ENCODE peak calls at places on chromosome 15, in eight cellular contexts. One of them, this sample, is unnamed.

GRCh38 chr15:28114721-28115622 is 15.9 kb upstream of the OCA2 start:
- DNase-seq in brain microvascular endothelial cell: peak; percentile 40
- DNase-seq in nucleus accumbens: no peak
- DNase-seq in GDM1: no peak
- DNase-seq in memory B cell: no peak
- DNase-seq in DMS 273 treated with DMSO at 0.1 percent for 48 hours: no peak
- DNase-seq in GM18507: no peak
- DNase-seq in activated CD4-positive, alpha-beta T cell treated with anti-CD3 and anti-CD28 coated beads for 48 hours: no peak
- DNase-seq in this sample: no peak

GRCh38 chr15:63888146-63888545 is 54.4 kb upstream of the HERC1 start:
- DNase-seq in DMS 273 treated with DMSO at 0.1 percent for 48 hours: no peak
- DNase-seq in GM18507: no peak
- DNase-seq in brain microvascular endothelial cell: no peak
- DNase-seq in nucleus accumbens: peak; percentile 53
- DNase-seq in activated CD4-positive, alpha-beta T cell treated with anti-CD3 and anti-CD28 coated beads for 48 hours: no peak
- DNase-seq in memory B cell: no peak
- DNase-seq in GDM1: no peak
- DNase-seq in this sample: no peak

GRCh38 chr15:98420837-98421236 is 227.5 kb upstream of the IGF1R start:
- DNase-seq in GDM1: no peak
- DNase-seq in DMS 273 treated with DMSO at 0.1 percent for 48 hours: no peak
- DNase-seq in brain microvascular endothelial cell: no peak
- DNase-seq in activated CD4-positive, alpha-beta T cell treated with anti-CD3 and anti-CD28 coated beads for 48 hours: no peak
- DNase-seq in memory B cell: no peak
- DNase-seq in nucleus accumbens: no peak
- DNase-seq in GM18507: no peak
- DNase-seq in this sample: no peak

GRCh38 chr15:40764766-40765136 is 883 bp downstream of the GCHFR start:
- DNase-seq in nucleus accumbens: no peak
- DNase-seq in memory B cell: no peak
- DNase-seq in activated CD4-positive, alpha-beta T cell treated with anti-CD3 and anti-CD28 coated beads for 48 hours: no peak
- DNase-seq in brain microvascular endothelial cell: no peak
- DNase-seq in DMS 273 treated with DMSO at 0.1 percent for 48 hours: no peak
- DNase-seq in GM18507: no peak
- DNase-seq in GDM1: no peak
- DNase-seq in this sample: no peak

GRCh38 chr15:43922021-43922420 is 95.2 kb downstream of the WDR76 start:
- DNase-seq in brain microvascular endothelial cell: peak; percentile 20
- DNase-seq in GDM1: no peak
- DNase-seq in memory B cell: no peak
- DNase-seq in activated CD4-positive, alpha-beta T cell treated with anti-CD3 and anti-CD28 coated beads for 48 hours: no peak
- DNase-seq in DMS 273 treated with DMSO at 0.1 percent for 48 hours: no peak
- DNase-seq in nucleus accumbens: no peak
- DNase-seq in GM18507: no peak
- DNase-seq in this sample: no peak

GRCh38 chr15:66515901-66516322 is 10.8 kb downstream of the ZWILCH start:
- DNase-seq in DMS 273 treated with DMSO at 0.1 percent for 48 hours: no peak
- DNase-seq in brain microvascular endothelial cell: no peak
- DNase-seq in activated CD4-positive, alpha-beta T cell treated with anti-CD3 and anti-CD28 coated beads for 48 hours: no peak
- DNase-seq in GM18507: no peak
- DNase-seq in nucleus accumbens: no peak
- DNase-seq in memory B cell: no peak
- DNase-seq in GDM1: no peak
- DNase-seq in this sample: no peak

GRCh38 chr15:56758770-56759449 is 25.6 kb upstream of the ZNF280D start:
- DNase-seq in GM18507: no peak
- DNase-seq in GDM1: no peak
- DNase-seq in DMS 273 treated with DMSO at 0.1 percent for 48 hours: no peak
- DNase-seq in memory B cell: no peak
- DNase-seq in brain microvascular endothelial cell: peak; percentile 69
- DNase-seq in nucleus accumbens: no peak
- DNase-seq in activated CD4-positive, alpha-beta T cell treated with anti-CD3 and anti-CD28 coated beads for 48 hours: no peak
- DNase-seq in this sample: no peak

GRCh38 chr15:82810061-82810862 is 834 bp downstream of the WHAMM start:
- DNase-seq in memory B cell: peak; percentile 32
- DNase-seq in GM18507: no peak
- DNase-seq in GDM1: peak; percentile 23
- DNase-seq in brain microvascular endothelial cell: no peak
- DNase-seq in nucleus accumbens: no peak
- DNase-seq in activated CD4-positive, alpha-beta T cell treated with anti-CD3 and anti-CD28 coated beads for 48 hours: peak; percentile 41
- DNase-seq in DMS 273 treated with DMSO at 0.1 percent for 48 hours: no peak
- DNase-seq in this sample: peak; percentile 41

GRCh38 chr15:84982301-84982920 is 755 bp downstream of the PDE8A start:
- DNase-seq in GM18507: no peak
- DNase-seq in memory B cell: peak; percentile 48
- DNase-seq in activated CD4-positive, alpha-beta T cell treated with anti-CD3 and anti-CD28 coated beads for 48 hours: peak; percentile 69
- DNase-seq in brain microvascular endothelial cell: no peak
- DNase-seq in GDM1: no peak
- DNase-seq in nucleus accumbens: no peak
- DNase-seq in DMS 273 treated with DMSO at 0.1 percent for 48 hours: no peak
- DNase-seq in this sample: no peak

GRCh38 chr15:63047792-63048114 is 5.2 kb downstream of the TPM1 start:
- DNase-seq in GDM1: no peak
- DNase-seq in GM18507: no peak
- DNase-seq in nucleus accumbens: no peak
- DNase-seq in activated CD4-positive, alpha-beta T cell treated with anti-CD3 and anti-CD28 coated beads for 48 hours: no peak
- DNase-seq in DMS 273 treated with DMSO at 0.1 percent for 48 hours: no peak
- DNase-seq in memory B cell: no peak
- DNase-seq in brain microvascular endothelial cell: no peak
- DNase-seq in this sample: no peak

GRCh38 chr15:81411056-81411455 is 37.0 kb upstream of the TMC3 start:
- DNase-seq in memory B cell: no peak
- DNase-seq in GDM1: no peak
- DNase-seq in DMS 273 treated with DMSO at 0.1 percent for 48 hours: no peak
- DNase-seq in activated CD4-positive, alpha-beta T cell treated with anti-CD3 and anti-CD28 coated beads for 48 hours: no peak
- DNase-seq in nucleus accumbens: no peak
- DNase-seq in brain microvascular endothelial cell: no peak
- DNase-seq in GM18507: no peak
- DNase-seq in this sample: no peak

GRCh38 chr15:89333011-89333860 is 1.4 kb downstream of the POLG start:
- DNase-seq in memory B cell: no peak
- DNase-seq in GM18507: no peak
- DNase-seq in activated CD4-positive, alpha-beta T cell treated with anti-CD3 and anti-CD28 coated beads for 48 hours: no peak
- DNase-seq in DMS 273 treated with DMSO at 0.1 percent for 48 hours: no peak
- DNase-seq in GDM1: no peak
- DNase-seq in brain microvascular endothelial cell: no peak
- DNase-seq in nucleus accumbens: no peak
- DNase-seq in this sample: no peak

GRCh38 chr15:86650084-86650483 is 570.4 kb downstream of the AGBL1 start:
- DNase-seq in activated CD4-positive, alpha-beta T cell treated with anti-CD3 and anti-CD28 coated beads for 48 hours: peak; percentile 47
- DNase-seq in brain microvascular endothelial cell: no peak
- DNase-seq in memory B cell: no peak
- DNase-seq in DMS 273 treated with DMSO at 0.1 percent for 48 hours: no peak
- DNase-seq in nucleus accumbens: no peak
- DNase-seq in GDM1: no peak
- DNase-seq in GM18507: no peak
- DNase-seq in this sample: no peak

GRCh38 chr15:101000271-101000681 is 81.1 kb downstream of the LRRK1 start:
- DNase-seq in activated CD4-positive, alpha-beta T cell treated with anti-CD3 and anti-CD28 coated beads for 48 hours: no peak
- DNase-seq in memory B cell: no peak
- DNase-seq in brain microvascular endothelial cell: peak; percentile 48
- DNase-seq in GDM1: no peak
- DNase-seq in nucleus accumbens: no peak
- DNase-seq in DMS 273 treated with DMSO at 0.1 percent for 48 hours: no peak
- DNase-seq in GM18507: no peak
- DNase-seq in this sample: no peak

GRCh38 chr15:69999392-70000085 is 98.2 kb downstream of the TLE3 start:
- DNase-seq in DMS 273 treated with DMSO at 0.1 percent for 48 hours: no peak
- DNase-seq in memory B cell: no peak
- DNase-seq in brain microvascular endothelial cell: no peak
- DNase-seq in GM18507: no peak
- DNase-seq in GDM1: no peak
- DNase-seq in activated CD4-positive, alpha-beta T cell treated with anti-CD3 and anti-CD28 coated beads for 48 hours: no peak
- DNase-seq in nucleus accumbens: no peak
- DNase-seq in this sample: no peak

GRCh38 chr15:82919231-82919886 is 33.2 kb downstream of the HOMER2 start:
- DNase-seq in activated CD4-positive, alpha-beta T cell treated with anti-CD3 and anti-CD28 coated beads for 48 hours: no peak
- DNase-seq in brain microvascular endothelial cell: no peak
- DNase-seq in DMS 273 treated with DMSO at 0.1 percent for 48 hours: no peak
- DNase-seq in nucleus accumbens: no peak
- DNase-seq in memory B cell: no peak
- DNase-seq in GM18507: no peak
- DNase-seq in GDM1: no peak
- DNase-seq in this sample: no peak

GRCh38 chr15:77869021-77869895 is 208.3 kb downstream of the TBC1D2B start:
- DNase-seq in nucleus accumbens: no peak
- DNase-seq in GM18507: no peak
- DNase-seq in memory B cell: no peak
- DNase-seq in GDM1: no peak
- DNase-seq in brain microvascular endothelial cell: no peak
- DNase-seq in DMS 273 treated with DMSO at 0.1 percent for 48 hours: no peak
- DNase-seq in activated CD4-positive, alpha-beta T cell treated with anti-CD3 and anti-CD28 coated beads for 48 hours: no peak
- DNase-seq in this sample: no peak

GRCh38 chr15:41559489-41560177 is 621 bp downstream of the TYRO3 start:
- DNase-seq in brain microvascular endothelial cell: no peak
- DNase-seq in nucleus accumbens: peak; percentile 31
- DNase-seq in memory B cell: no peak
- DNase-seq in activated CD4-positive, alpha-beta T cell treated with anti-CD3 and anti-CD28 coated beads for 48 hours: no peak
- DNase-seq in GDM1: no peak
- DNase-seq in GM18507: no peak
- DNase-seq in DMS 273 treated with DMSO at 0.1 percent for 48 hours: no peak
- DNase-seq in this sample: no peak

GRCh38 chr15:98648654-98649537 is 557 bp downstream of the IGF1R start:
- DNase-seq in nucleus accumbens: no peak
- DNase-seq in DMS 273 treated with DMSO at 0.1 percent for 48 hours: no peak
- DNase-seq in GM18507: no peak
- DNase-seq in brain microvascular endothelial cell: no peak
- DNase-seq in activated CD4-positive, alpha-beta T cell treated with anti-CD3 and anti-CD28 coated beads for 48 hours: peak; percentile 58
- DNase-seq in memory B cell: peak; percentile 28
- DNase-seq in GDM1: peak; percentile 32
- DNase-seq in this sample: no peak

GRCh38 chr15:55649058-55649423 is 60.9 kb upstream of the PYGO1 start:
- DNase-seq in activated CD4-positive, alpha-beta T cell treated with anti-CD3 and anti-CD28 coated beads for 48 hours: no peak
- DNase-seq in GDM1: no peak
- DNase-seq in brain microvascular endothelial cell: peak; percentile 57
- DNase-seq in nucleus accumbens: no peak
- DNase-seq in memory B cell: no peak
- DNase-seq in DMS 273 treated with DMSO at 0.1 percent for 48 hours: no peak
- DNase-seq in GM18507: no peak
- DNase-seq in this sample: no peak

GRCh38 chr15:68556139-68556990 is 22.4 kb upstream of the CORO2B start:
- DNase-seq in GM18507: no peak
- DNase-seq in GDM1: peak; percentile 1
- DNase-seq in DMS 273 treated with DMSO at 0.1 percent for 48 hours: no peak
- DNase-seq in activated CD4-positive, alpha-beta T cell treated with anti-CD3 and anti-CD28 coated beads for 48 hours: no peak
- DNase-seq in brain microvascular endothelial cell: no peak
- DNase-seq in memory B cell: no peak
- DNase-seq in nucleus accumbens: no peak
- DNase-seq in this sample: no peak

GRCh38 chr15:39976291-39977274 is 42.7 kb downstream of the EIF2AK4 start:
- DNase-seq in GDM1: no peak
- DNase-seq in GM18507: no peak
- DNase-seq in nucleus accumbens: peak; percentile 72
- DNase-seq in activated CD4-positive, alpha-beta T cell treated with anti-CD3 and anti-CD28 coated beads for 48 hours: no peak
- DNase-seq in brain microvascular endothelial cell: peak; percentile 12
- DNase-seq in DMS 273 treated with DMSO at 0.1 percent for 48 hours: no peak
- DNase-seq in memory B cell: no peak
- DNase-seq in this sample: no peak